ENCODE peak calls at places on chromosome 1, in six cellular contexts. One of them, this sample, is unnamed.
A peak's percentile ranks its signal among the peaks of the same experiment; 100 is the strongest.

GRCh38 chr1:211639500-211640361 is 35.7 kb downstream of the NEK2 start:
- DNase-seq in IMR-90: peak; percentile 97
- DNase-seq in mammary epithelial cell: peak; percentile 80
- DNase-seq in esophagus squamous epithelium: no peak
- DNase-seq in fibroblast of lung: peak; percentile 99
- DNase-seq in CD8-positive, alpha-beta T cell: no peak
- DNase-seq in this sample: peak; percentile 54

GRCh38 chr1:228350831-228351781 is 55.5 kb downstream of the TRIM11 start:
- DNase-seq in IMR-90: no peak
- DNase-seq in mammary epithelial cell: no peak
- DNase-seq in esophagus squamous epithelium: no peak
- DNase-seq in fibroblast of lung: no peak
- DNase-seq in CD8-positive, alpha-beta T cell: no peak
- DNase-seq in this sample: no peak

GRCh38 chr1:205438213-205439158 is 16.6 kb upstream of the LEMD1 start:
- DNase-seq in IMR-90: peak; percentile 65
- DNase-seq in mammary epithelial cell: peak; percentile 53
- DNase-seq in esophagus squamous epithelium: no peak
- DNase-seq in fibroblast of lung: peak; percentile 68
- DNase-seq in CD8-positive, alpha-beta T cell: no peak
- DNase-seq in this sample: peak; percentile 54

GRCh38 chr1:191343816-191344215 is 814.4 kb upstream of the RGS18 start:
- DNase-seq in IMR-90: peak; percentile 82
- DNase-seq in mammary epithelial cell: no peak
- DNase-seq in esophagus squamous epithelium: no peak
- DNase-seq in fibroblast of lung: peak; percentile 65
- DNase-seq in CD8-positive, alpha-beta T cell: no peak
- DNase-seq in this sample: no peak

GRCh38 chr1:179775009-179775408 is 31.9 kb downstream of the FAM163A start:
- DNase-seq in IMR-90: no peak
- DNase-seq in mammary epithelial cell: no peak
- DNase-seq in esophagus squamous epithelium: no peak
- DNase-seq in fibroblast of lung: no peak
- DNase-seq in CD8-positive, alpha-beta T cell: no peak
- DNase-seq in this sample: no peak

GRCh38 chr1:48105167-48105566 is 108.0 kb upstream of the TRABD2B start:
- DNase-seq in IMR-90: no peak
- DNase-seq in mammary epithelial cell: no peak
- DNase-seq in esophagus squamous epithelium: no peak
- DNase-seq in fibroblast of lung: no peak
- DNase-seq in CD8-positive, alpha-beta T cell: no peak
- DNase-seq in this sample: no peak

GRCh38 chr1:40633563-40634376 is 31.7 kb downstream of the RIMS3 start:
- DNase-seq in IMR-90: no peak
- DNase-seq in mammary epithelial cell: no peak
- DNase-seq in esophagus squamous epithelium: no peak
- DNase-seq in fibroblast of lung: no peak
- DNase-seq in CD8-positive, alpha-beta T cell: no peak
- DNase-seq in this sample: no peak

GRCh38 chr1:113683384-113684152 is 75.7 kb downstream of the PHTF1 start:
- DNase-seq in IMR-90: no peak
- DNase-seq in mammary epithelial cell: no peak
- DNase-seq in esophagus squamous epithelium: no peak
- DNase-seq in fibroblast of lung: no peak
- DNase-seq in CD8-positive, alpha-beta T cell: no peak
- DNase-seq in this sample: no peak

GRCh38 chr1:168089326-168089978 is 47.3 kb downstream of the GPR161 start:
- DNase-seq in IMR-90: no peak
- DNase-seq in mammary epithelial cell: no peak
- DNase-seq in esophagus squamous epithelium: no peak
- DNase-seq in fibroblast of lung: no peak
- DNase-seq in CD8-positive, alpha-beta T cell: no peak
- DNase-seq in this sample: no peak

GRCh38 chr1:29824478-29825273 is 588.4 kb downstream of the PTPRU start:
- DNase-seq in IMR-90: no peak
- DNase-seq in mammary epithelial cell: no peak
- DNase-seq in esophagus squamous epithelium: no peak
- DNase-seq in fibroblast of lung: no peak
- DNase-seq in CD8-positive, alpha-beta T cell: no peak
- DNase-seq in this sample: no peak

GRCh38 chr1:66140072-66140471 is 347.4 kb downstream of the PDE4B start:
- DNase-seq in IMR-90: no peak
- DNase-seq in mammary epithelial cell: no peak
- DNase-seq in esophagus squamous epithelium: no peak
- DNase-seq in fibroblast of lung: no peak
- DNase-seq in CD8-positive, alpha-beta T cell: no peak
- DNase-seq in this sample: no peak

GRCh38 chr1:50493710-50494109 is 70.5 kb upstream of the DMRTA2 start:
- DNase-seq in IMR-90: no peak
- DNase-seq in mammary epithelial cell: no peak
- DNase-seq in esophagus squamous epithelium: no peak
- DNase-seq in fibroblast of lung: no peak
- DNase-seq in CD8-positive, alpha-beta T cell: no peak
- DNase-seq in this sample: no peak

GRCh38 chr1:208115924-208116614 is 128.1 kb downstream of the PLXNA2 start:
- DNase-seq in IMR-90: no peak
- DNase-seq in mammary epithelial cell: no peak
- DNase-seq in esophagus squamous epithelium: no peak
- DNase-seq in fibroblast of lung: no peak
- DNase-seq in CD8-positive, alpha-beta T cell: no peak
- DNase-seq in this sample: no peak

GRCh38 chr1:42177551-42177981 is 13.0 kb upstream of the GUCA2A start:
- DNase-seq in IMR-90: peak; percentile 89
- DNase-seq in mammary epithelial cell: peak; percentile 65
- DNase-seq in esophagus squamous epithelium: no peak
- DNase-seq in fibroblast of lung: peak; percentile 90
- DNase-seq in CD8-positive, alpha-beta T cell: no peak
- DNase-seq in this sample: no peak

GRCh38 chr1:154446292-154446691 is 41.1 kb downstream of the IL6R start:
- DNase-seq in IMR-90: peak; percentile 97
- DNase-seq in mammary epithelial cell: no peak
- DNase-seq in esophagus squamous epithelium: no peak
- DNase-seq in fibroblast of lung: peak; percentile 95
- DNase-seq in CD8-positive, alpha-beta T cell: no peak
- DNase-seq in this sample: no peak

GRCh38 chr1:82162526-82163420 is 362.0 kb downstream of the ADGRL2 start:
- DNase-seq in IMR-90: no peak
- DNase-seq in mammary epithelial cell: no peak
- DNase-seq in esophagus squamous epithelium: no peak
- DNase-seq in fibroblast of lung: peak; percentile 45
- DNase-seq in CD8-positive, alpha-beta T cell: no peak
- DNase-seq in this sample: no peak

GRCh38 chr1:110485725-110486124 is 33.2 kb downstream of the KCNA10 start:
- DNase-seq in IMR-90: no peak
- DNase-seq in mammary epithelial cell: no peak
- DNase-seq in esophagus squamous epithelium: no peak
- DNase-seq in fibroblast of lung: no peak
- DNase-seq in CD8-positive, alpha-beta T cell: no peak
- DNase-seq in this sample: no peak

GRCh38 chr1:10457910-10458309 is 8.1 kb downstream of the CORT start:
- DNase-seq in IMR-90: no peak
- DNase-seq in mammary epithelial cell: no peak
- DNase-seq in esophagus squamous epithelium: no peak
- DNase-seq in fibroblast of lung: no peak
- DNase-seq in CD8-positive, alpha-beta T cell: no peak
- DNase-seq in this sample: peak; percentile 52

GRCh38 chr1:43747736-43748135 is 40.4 kb downstream of the ST3GAL3 start:
- DNase-seq in IMR-90: peak; percentile 25
- DNase-seq in mammary epithelial cell: peak; percentile 50
- DNase-seq in esophagus squamous epithelium: no peak
- DNase-seq in fibroblast of lung: no peak
- DNase-seq in CD8-positive, alpha-beta T cell: no peak
- DNase-seq in this sample: no peak

GRCh38 chr1:64187646-64188045 is 15.8 kb upstream of the UBE2U start:
- DNase-seq in IMR-90: no peak
- DNase-seq in mammary epithelial cell: peak; percentile 31
- DNase-seq in esophagus squamous epithelium: no peak
- DNase-seq in fibroblast of lung: no peak
- DNase-seq in CD8-positive, alpha-beta T cell: no peak
- DNase-seq in this sample: no peak

GRCh38 chr1:54791880-54792522 is 9.1 kb downstream of the TTC22 start:
- DNase-seq in IMR-90: peak; percentile 34
- DNase-seq in mammary epithelial cell: no peak
- DNase-seq in esophagus squamous epithelium: no peak
- DNase-seq in fibroblast of lung: no peak
- DNase-seq in CD8-positive, alpha-beta T cell: no peak
- DNase-seq in this sample: no peak

GRCh38 chr1:111653695-111654094 is 34.1 kb downstream of the RAP1A start:
- DNase-seq in IMR-90: no peak
- DNase-seq in mammary epithelial cell: no peak
- DNase-seq in esophagus squamous epithelium: no peak
- DNase-seq in fibroblast of lung: no peak
- DNase-seq in CD8-positive, alpha-beta T cell: no peak
- DNase-seq in this sample: no peak
- H3K4me1 ChIP-seq in IMR-90: peaks cover 2% of the 10 kb centered on the region
- H3K4me1 ChIP-seq in mammary epithelial cell: no peaks in the 10 kb centered on the region
- H3K4me1 ChIP-seq in esophagus squamous epithelium: peaks cover 11% of the 10 kb centered on the region
- H3K4me1 ChIP-seq in fibroblast of lung: no peaks in the 10 kb centered on the region
- H3K4me1 ChIP-seq in CD8-positive, alpha-beta T cell: peaks cover 59% of the 10 kb centered on the region
- H3K4me1 ChIP-seq in this sample: no peaks in the 10 kb centered on the region

GRCh38 chr1:19400189-19400588 is 85.2 kb downstream of the CAPZB start:
- DNase-seq in IMR-90: no peak
- DNase-seq in mammary epithelial cell: no peak
- DNase-seq in esophagus squamous epithelium: no peak
- DNase-seq in fibroblast of lung: peak; percentile 78
- DNase-seq in CD8-positive, alpha-beta T cell: no peak
- DNase-seq in this sample: no peak
- H3K4me1 ChIP-seq in IMR-90: peaks cover 46% of the 10 kb centered on the region
- H3K4me1 ChIP-seq in mammary epithelial cell: peaks cover 13% of the 10 kb centered on the region
- H3K4me1 ChIP-seq in esophagus squamous epithelium: peaks cover 59% of the 10 kb centered on the region
- H3K4me1 ChIP-seq in fibroblast of lung: peaks cover 31% of the 10 kb centered on the region
- H3K4me1 ChIP-seq in CD8-positive, alpha-beta T cell: peaks cover 36% of the 10 kb centered on the region
- H3K4me1 ChIP-seq in this sample: no peaks in the 10 kb centered on the region

DNA sequence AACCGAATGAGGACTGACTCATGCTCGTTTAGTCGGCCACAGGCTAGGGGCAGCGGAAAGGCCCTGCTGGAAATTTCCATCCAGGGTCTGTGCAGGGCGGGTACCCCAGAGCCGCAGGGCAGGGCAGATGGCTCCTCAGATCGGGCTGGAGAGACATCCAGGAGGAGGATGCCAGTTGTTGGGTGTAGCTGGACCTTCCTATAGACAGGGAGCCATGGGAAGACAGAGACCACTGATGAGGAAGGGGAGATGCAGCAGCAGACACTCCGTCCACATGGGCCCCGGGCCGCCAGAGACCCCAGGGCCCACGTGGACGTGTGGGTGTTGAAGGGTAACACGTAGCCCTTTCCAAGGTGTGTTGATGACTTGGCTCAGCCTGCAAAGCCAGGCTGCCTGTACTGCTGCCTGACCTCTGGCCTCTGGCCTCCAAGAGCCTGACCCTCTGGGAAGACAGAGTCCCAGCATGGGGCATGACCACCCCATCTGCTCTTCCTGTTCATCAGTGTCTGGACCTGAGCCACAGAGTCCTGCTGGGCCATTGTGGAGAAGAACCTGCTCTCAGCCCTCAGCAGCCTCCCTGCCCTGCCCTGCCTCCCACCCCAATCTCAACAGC is 4.8 kb downstream of the GNG4 start:
- DNase-seq in IMR-90: no peak
- DNase-seq in mammary epithelial cell: no peak
- DNase-seq in esophagus squamous epithelium: no peak
- DNase-seq in fibroblast of lung: no peak
- DNase-seq in CD8-positive, alpha-beta T cell: no peak
- DNase-seq in this sample: no peak
- H3K4me1 ChIP-seq in IMR-90: no peaks in the 10 kb centered on the region
- H3K4me1 ChIP-seq in mammary epithelial cell: peaks cover 24% of the 10 kb centered on the region
- H3K4me1 ChIP-seq in esophagus squamous epithelium: peaks cover 10% of the 10 kb centered on the region
- H3K4me1 ChIP-seq in fibroblast of lung: no peaks in the 10 kb centered on the region
- H3K4me1 ChIP-seq in CD8-positive, alpha-beta T cell: peaks cover 25% of the 10 kb centered on the region
- H3K4me1 ChIP-seq in this sample: no peaks in the 10 kb centered on the region

GRCh38 chr1:232699814-232700213 is 69.9 kb upstream of the SIPA1L2 start:
- DNase-seq in IMR-90: no peak
- DNase-seq in mammary epithelial cell: no peak
- DNase-seq in esophagus squamous epithelium: no peak
- DNase-seq in fibroblast of lung: no peak
- DNase-seq in CD8-positive, alpha-beta T cell: no peak
- DNase-seq in this sample: no peak
- H3K4me1 ChIP-seq in IMR-90: peaks cover 6% of the 10 kb centered on the region
- H3K4me1 ChIP-seq in mammary epithelial cell: peaks cover 9% of the 10 kb centered on the region
- H3K4me1 ChIP-seq in esophagus squamous epithelium: peaks cover 9% of the 10 kb centered on the region
- H3K4me1 ChIP-seq in fibroblast of lung: peaks cover 5% of the 10 kb centered on the region
- H3K4me1 ChIP-seq in CD8-positive, alpha-beta T cell: no peaks in the 10 kb centered on the region
- H3K4me1 ChIP-seq in this sample: no peaks in the 10 kb centered on the region

GRCh38 chr1:203309115-203309429 is 3.8 kb downstream of the BTG2 start:
- DNase-seq in IMR-90: no peak
- DNase-seq in mammary epithelial cell: no peak
- DNase-seq in esophagus squamous epithelium: no peak
- DNase-seq in fibroblast of lung: no peak
- DNase-seq in CD8-positive, alpha-beta T cell: no peak
- DNase-seq in this sample: no peak
- H3K4me1 ChIP-seq in IMR-90: peaks cover 7% of the 10 kb centered on the region
- H3K4me1 ChIP-seq in mammary epithelial cell: peaks cover 29% of the 10 kb centered on the region
- H3K4me1 ChIP-seq in esophagus squamous epithelium: peaks cover 35% of the 10 kb centered on the region
- H3K4me1 ChIP-seq in fibroblast of lung: peaks cover 2% of the 10 kb centered on the region
- H3K4me1 ChIP-seq in CD8-positive, alpha-beta T cell: peaks cover 60% of the 10 kb centered on the region
- H3K4me1 ChIP-seq in this sample: peaks cover 9% of the 10 kb centered on the region